ENCODE peak calls at places on chromosome 13, in eight cellular contexts. Z is esophagus muscularis mucosa, J is A549, U is tibial nerve, O is adrenal gland, I is right lobe of liver, B is stomach, F is IMR-90. X is an unnamed sample.

GRCh38 chr13:100875392-100876043 is 200.9 kb upstream of the TMTC4 start:
- DNase-seq in O (no peak), F (peak; percentile 96), J (no peak), B (no peak), U (no peak), I (no peak), Z (no peak), X (peak; percentile 27)

GRCh38 chr13:45799451-45799850 is 52.1 kb downstream of the SIAH3 start:
- DNase-seq in U (no peak), I (no peak), J (no peak), O (no peak), Z (no peak), F (no peak), B (no peak), X (no peak)

GRCh38 chr13:44293908-44294735 is 79.5 kb upstream of the SERP2 start:
- DNase-seq in J (no peak), Z (no peak), U (no peak), I (no peak), F (peak; percentile 72), O (no peak), B (no peak), X (no peak)

GRCh38 chr13:43333176-43333575 is 309.8 kb downstream of the DNAJC15 start:
- DNase-seq in O (no peak), I (no peak), F (no peak), B (no peak), J (no peak), U (no peak), Z (no peak), X (no peak)

GRCh38 chr13:28641600-28641926 is 17.4 kb upstream of the POMP start:
- DNase-seq in Z (no peak), I (no peak), F (no peak), B (no peak), O (no peak), J (no peak), U (no peak), X (no peak)

GRCh38 chr13:75175575-75175974 is 306.4 kb downstream of the TBC1D4 start:
- DNase-seq in I (no peak), U (no peak), Z (no peak), O (no peak), B (no peak), J (no peak), F (peak; percentile 20), X (no peak)

GRCh38 chr13:75454497-75454896 is 27.5 kb downstream of the TBC1D4 start:
- DNase-seq in B (no peak), O (no peak), F (no peak), U (no peak), I (no peak), Z (no peak), J (no peak), X (no peak)

GRCh38 chr13:23321534-23322241 is 111.8 kb downstream of the SACS start:
- DNase-seq in B (no peak), I (no peak), O (peak; percentile 55), U (no peak), J (peak; percentile 86), Z (no peak), F (peak; percentile 94), X (peak; percentile 29)

GRCh38 chr13:113820813-113821651 is 42.8 kb downstream of the GAS6 start:
- DNase-seq in U (peak; percentile 75), Z (peak; percentile 96), O (peak; percentile 89), I (no peak), J (peak; percentile 69), F (peak; percentile 99), B (no peak), X (peak; percentile 100)

GRCh38 chr13:72959643-72960042 is 99.2 kb upstream of the KLF5 start:
- DNase-seq in Z (no peak), I (no peak), B (no peak), F (peak; percentile 48), O (no peak), J (no peak), U (no peak), X (no peak)

GRCh38 chr13:107295391-107296157 is 727.6 kb upstream of the ARGLU1 start:
- DNase-seq in O (no peak), Z (no peak), J (no peak), B (no peak), I (no peak), U (no peak), F (no peak), X (no peak)

GRCh38 chr13:92317066-92317465 is 909.5 kb upstream of the GPC6 start:
- DNase-seq in I (no peak), U (no peak), Z (no peak), J (peak; percentile 3), F (peak; percentile 24), O (no peak), B (no peak), X (no peak)

GRCh38 chr13:94119360-94119936 is 360.0 kb downstream of the DCT start:
- DNase-seq in J (no peak), I (peak; percentile 97), F (no peak), Z (no peak), B (peak; percentile 45), U (no peak), O (no peak), X (no peak)

GRCh38 chr13:94464771-94465170 is 14.7 kb downstream of the DCT start:
- DNase-seq in J (no peak), Z (no peak), F (no peak), B (no peak), U (no peak), I (no peak), O (no peak), X (no peak)

GRCh38 chr13:35817642-35818576 is 313.3 kb downstream of the DCLK1 start:
- DNase-seq in Z (no peak), F (no peak), O (no peak), B (no peak), U (no peak), I (no peak), J (no peak), X (no peak)

GRCh38 chr13:51557423-51557822 is 26.8 kb upstream of the WDFY2 start:
- DNase-seq in B (no peak), U (no peak), O (no peak), J (no peak), Z (no peak), I (no peak), F (no peak), X (no peak)

GRCh38 chr13:51479199-51479523 is 26.3 kb upstream of the INTS6 start:
- DNase-seq in F (peak; percentile 71), Z (no peak), O (no peak), U (no peak), J (no peak), B (no peak), I (no peak), X (no peak)

GRCh38 chr13:44620057-44620456 is 43.9 kb upstream of the TSC22D1 start:
- DNase-seq in J (peak; percentile 17), Z (no peak), B (no peak), O (no peak), U (no peak), F (peak; percentile 45), I (no peak), X (no peak)

GRCh38 chr13:83890358-83890757 is 8.1 kb upstream of the SLITRK1 start:
- DNase-seq in F (no peak), I (no peak), U (no peak), B (no peak), J (no peak), O (no peak), Z (no peak), X (no peak)
- TF ChIP-seq POLR2A in F (no peak), I (no peak), U (no peak), B (no peak), J (no peak), O (no peak), Z (no peak), X (no peak)

GRCh38 chr13:48780713-48781341 is 127.1 kb downstream of the CYSLTR2 start:
- DNase-seq in F (no peak), I (no peak), O (no peak), Z (no peak), U (no peak), J (no peak), B (no peak), X (no peak)

GRCh38 chr13:48783831-48784230 is 130.1 kb downstream of the CYSLTR2 start:
- DNase-seq in U (no peak), B (no peak), F (no peak), Z (peak; percentile 64), J (no peak), O (no peak), I (no peak), X (no peak)

GRCh38 chr13:48782429-48782840 is 128.7 kb downstream of the CYSLTR2 start:
- DNase-seq in F (no peak), I (peak; percentile 60), J (peak; percentile 4), U (no peak), Z (peak; percentile 39), B (no peak), O (no peak), X (no peak)

GRCh38 chr13:48784906-48785555 is 131.3 kb downstream of the CYSLTR2 start:
- DNase-seq in Z (peak; percentile 55), J (no peak), B (no peak), U (no peak), F (peak; percentile 46), I (no peak), O (no peak), X (no peak)

DNA sequence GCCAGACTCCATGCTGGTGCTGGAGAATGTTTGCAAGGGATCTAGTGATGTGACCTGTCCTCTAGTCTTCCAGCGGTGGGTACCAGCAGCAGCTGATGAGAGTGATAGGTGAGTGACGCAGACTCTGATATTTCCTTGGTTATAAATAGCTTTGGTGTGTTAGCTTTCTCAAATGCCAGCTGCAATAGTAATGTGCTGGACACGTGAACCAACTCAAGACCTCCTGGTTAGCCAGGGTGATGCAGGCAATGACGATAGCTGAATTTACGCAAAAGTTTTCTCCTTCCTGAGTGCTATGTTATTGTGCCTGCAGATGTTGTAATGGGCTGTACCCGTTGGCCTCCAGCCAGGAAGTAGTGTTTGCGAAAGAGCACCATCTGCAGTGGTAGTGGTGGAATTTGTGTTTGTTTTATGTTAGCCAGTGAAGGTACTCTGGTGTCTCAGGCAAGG is 129.5 kb downstream of the CYSLTR2 start:
- DNase-seq in J (peak; percentile 88), Z (peak; percentile 88), O (peak; percentile 85), U (peak; percentile 64), B (peak; percentile 70), F (peak; percentile 100), I (peak; percentile 88), X (no peak)
- TF ChIP-seq POLR2A in J (no peak), Z (no peak), O (no peak), U (no peak), B (no peak), F (no peak), I (peak; percentile 21), X (no peak)

DNA sequence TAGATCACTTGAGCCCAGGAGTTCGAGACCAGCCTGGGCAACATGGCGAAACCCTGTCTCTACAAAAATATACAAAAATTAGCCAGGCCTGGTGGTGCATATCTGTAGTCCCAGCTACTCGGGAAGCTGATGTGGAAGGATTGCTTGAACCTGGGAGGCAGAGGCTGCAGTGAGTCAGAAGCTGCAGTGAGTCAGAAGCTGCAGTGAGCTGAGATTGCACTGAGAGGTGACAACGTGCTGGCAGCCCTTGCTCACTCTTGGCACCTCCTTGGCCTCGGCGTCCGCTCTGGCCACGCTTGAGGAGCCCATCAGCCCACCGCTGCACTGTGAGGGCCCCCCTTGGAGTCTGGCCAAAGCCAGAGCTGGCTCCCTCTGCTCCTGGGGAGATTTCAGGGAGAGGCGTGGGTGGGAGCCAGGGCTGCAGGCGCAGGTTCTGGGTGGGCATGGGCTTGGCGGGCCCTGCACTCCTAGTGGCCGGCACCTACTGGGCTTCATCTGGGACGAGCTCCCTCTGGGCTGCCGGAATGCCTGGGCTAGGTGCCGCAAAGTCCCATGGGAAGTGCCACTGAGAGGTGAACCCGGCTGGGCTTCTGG is 39.5 kb upstream of the RPL21 start:
- DNase-seq in J (no peak), U (no peak), F (peak; percentile 86), Z (no peak), I (no peak), O (peak; percentile 39), B (no peak), X (no peak)
- TF ChIP-seq POLR2A in J (no peak), U (no peak), F (no peak), Z (no peak), I (no peak), O (no peak), B (no peak), X (no peak)

GRCh38 chr13:74133657-74134201 is 475 bp downstream of the KLF12 start:
- DNase-seq in U (peak; percentile 69), J (peak; percentile 75), Z (peak; percentile 96), O (peak; percentile 73), I (peak; percentile 79), F (peak; percentile 95), B (peak; percentile 73), X (peak; percentile 58)
- TF ChIP-seq POLR2A in U (peak; percentile 49), J (peak; percentile 32), Z (no peak), O (peak; percentile 47), I (peak; percentile 30), F (peak; percentile 76), B (peak; percentile 13), X (peak; percentile 32)